ENCODE peak calls at places on chromosomes 4 and X, in eight cellular contexts. One of them, this sample, is unnamed.

GRCh38 chr4:177728361-177729152 is 286.3 kb upstream of the AGA start:
- DNase-seq in A549: peak; percentile 45
- DNase-seq in uterus: no peak
- DNase-seq in mesothelial cell of epicardium: no peak
- DNase-seq in GM19239: no peak
- DNase-seq in activated CD4-positive, alpha-beta memory T cell treated with anti-CD3 and anti-CD28 coated beads for 36 hours: no peak
- DNase-seq in NCI-H2081 treated with DMSO at 0.1 percent for 48 hours: no peak
- DNase-seq in brain microvascular endothelial cell: no peak
- DNase-seq in this sample: no peak

GRCh38 chr4:2166253-2166652 is 75.7 kb downstream of the HAUS3 start:
- DNase-seq in A549: no peak
- DNase-seq in uterus: no peak
- DNase-seq in mesothelial cell of epicardium: no peak
- DNase-seq in GM19239: no peak
- DNase-seq in activated CD4-positive, alpha-beta memory T cell treated with anti-CD3 and anti-CD28 coated beads for 36 hours: no peak
- DNase-seq in NCI-H2081 treated with DMSO at 0.1 percent for 48 hours: no peak
- DNase-seq in brain microvascular endothelial cell: no peak
- DNase-seq in this sample: no peak

GRCh38 chr4:142480244-142480643 is 365.9 kb downstream of the INPP4B start:
- DNase-seq in A549: peak; percentile 33
- DNase-seq in uterus: no peak
- DNase-seq in mesothelial cell of epicardium: no peak
- DNase-seq in GM19239: no peak
- DNase-seq in activated CD4-positive, alpha-beta memory T cell treated with anti-CD3 and anti-CD28 coated beads for 36 hours: no peak
- DNase-seq in NCI-H2081 treated with DMSO at 0.1 percent for 48 hours: no peak
- DNase-seq in brain microvascular endothelial cell: peak; percentile 74
- DNase-seq in this sample: no peak

GRCh38 chr4:8198906-8199593 is at the start of gene SH3TC1:
- DNase-seq in A549: peak; percentile 76
- DNase-seq in uterus: peak; percentile 68
- DNase-seq in mesothelial cell of epicardium: peak; percentile 78
- DNase-seq in GM19239: peak; percentile 87
- DNase-seq in activated CD4-positive, alpha-beta memory T cell treated with anti-CD3 and anti-CD28 coated beads for 36 hours: peak; percentile 83
- DNase-seq in NCI-H2081 treated with DMSO at 0.1 percent for 48 hours: no peak
- DNase-seq in brain microvascular endothelial cell: peak; percentile 79
- DNase-seq in this sample: peak; percentile 76

GRCh38 chr4:30720656-30721352 is 635 bp downstream of the PCDH7 start:
- DNase-seq in A549: peak; percentile 7
- DNase-seq in uterus: peak; percentile 32
- DNase-seq in mesothelial cell of epicardium: peak; percentile 65
- DNase-seq in GM19239: no peak
- DNase-seq in activated CD4-positive, alpha-beta memory T cell treated with anti-CD3 and anti-CD28 coated beads for 36 hours: no peak
- DNase-seq in NCI-H2081 treated with DMSO at 0.1 percent for 48 hours: no peak
- DNase-seq in brain microvascular endothelial cell: peak; percentile 27
- DNase-seq in this sample: peak; percentile 29

GRCh38 chr4:813900-814299 is 12.0 kb downstream of the CPLX1 start:
- DNase-seq in A549: no peak
- DNase-seq in uterus: no peak
- DNase-seq in mesothelial cell of epicardium: no peak
- DNase-seq in GM19239: no peak
- DNase-seq in activated CD4-positive, alpha-beta memory T cell treated with anti-CD3 and anti-CD28 coated beads for 36 hours: no peak
- DNase-seq in NCI-H2081 treated with DMSO at 0.1 percent for 48 hours: no peak
- DNase-seq in brain microvascular endothelial cell: no peak
- DNase-seq in this sample: no peak

GRCh38 chr4:138669479-138670165 is 346.0 kb upstream of the NOCT start:
- DNase-seq in A549: no peak
- DNase-seq in uterus: no peak
- DNase-seq in mesothelial cell of epicardium: no peak
- DNase-seq in GM19239: no peak
- DNase-seq in activated CD4-positive, alpha-beta memory T cell treated with anti-CD3 and anti-CD28 coated beads for 36 hours: no peak
- DNase-seq in NCI-H2081 treated with DMSO at 0.1 percent for 48 hours: no peak
- DNase-seq in brain microvascular endothelial cell: peak; percentile 89
- DNase-seq in this sample: no peak

GRCh38 chrX:124033821-124034220 is 72.3 kb downstream of the STAG2 start:
- DNase-seq in A549: no peak
- DNase-seq in uterus: no peak
- DNase-seq in mesothelial cell of epicardium: no peak
- DNase-seq in GM19239: no peak
- DNase-seq in activated CD4-positive, alpha-beta memory T cell treated with anti-CD3 and anti-CD28 coated beads for 36 hours: no peak
- DNase-seq in NCI-H2081 treated with DMSO at 0.1 percent for 48 hours: no peak
- DNase-seq in brain microvascular endothelial cell: peak; percentile 11
- DNase-seq in this sample: no peak

GRCh38 chr4:138957302-138957701 is 58.3 kb upstream of the NOCT start:
- DNase-seq in A549: no peak
- DNase-seq in uterus: no peak
- DNase-seq in mesothelial cell of epicardium: no peak
- DNase-seq in GM19239: no peak
- DNase-seq in activated CD4-positive, alpha-beta memory T cell treated with anti-CD3 and anti-CD28 coated beads for 36 hours: no peak
- DNase-seq in NCI-H2081 treated with DMSO at 0.1 percent for 48 hours: no peak
- DNase-seq in brain microvascular endothelial cell: no peak
- DNase-seq in this sample: no peak

GRCh38 chrX:39253551-39253950 is 452.3 kb downstream of the MID1IP1 start:
- DNase-seq in A549: no peak
- DNase-seq in uterus: no peak
- DNase-seq in mesothelial cell of epicardium: no peak
- DNase-seq in GM19239: no peak
- DNase-seq in activated CD4-positive, alpha-beta memory T cell treated with anti-CD3 and anti-CD28 coated beads for 36 hours: peak; percentile 16
- DNase-seq in NCI-H2081 treated with DMSO at 0.1 percent for 48 hours: no peak
- DNase-seq in brain microvascular endothelial cell: no peak
- DNase-seq in this sample: no peak

GRCh38 chr4:140851032-140851636 is 94.9 kb upstream of the TBC1D9 start:
- DNase-seq in A549: peak; percentile 49
- DNase-seq in uterus: peak; percentile 26
- DNase-seq in mesothelial cell of epicardium: peak; percentile 53
- DNase-seq in GM19239: peak; percentile 47
- DNase-seq in activated CD4-positive, alpha-beta memory T cell treated with anti-CD3 and anti-CD28 coated beads for 36 hours: peak; percentile 16
- DNase-seq in NCI-H2081 treated with DMSO at 0.1 percent for 48 hours: no peak
- DNase-seq in brain microvascular endothelial cell: peak; percentile 51
- DNase-seq in this sample: peak; percentile 51

GRCh38 chr4:90234916-90235547 is 107.8 kb downstream of the CCSER1 start:
- DNase-seq in A549: no peak
- DNase-seq in uterus: no peak
- DNase-seq in mesothelial cell of epicardium: no peak
- DNase-seq in GM19239: no peak
- DNase-seq in activated CD4-positive, alpha-beta memory T cell treated with anti-CD3 and anti-CD28 coated beads for 36 hours: no peak
- DNase-seq in NCI-H2081 treated with DMSO at 0.1 percent for 48 hours: peak; percentile 2
- DNase-seq in brain microvascular endothelial cell: no peak
- DNase-seq in this sample: no peak

GRCh38 chr4:149102765-149103164 is 660.6 kb upstream of the NR3C2 start:
- DNase-seq in A549: no peak
- DNase-seq in uterus: no peak
- DNase-seq in mesothelial cell of epicardium: no peak
- DNase-seq in GM19239: no peak
- DNase-seq in activated CD4-positive, alpha-beta memory T cell treated with anti-CD3 and anti-CD28 coated beads for 36 hours: no peak
- DNase-seq in NCI-H2081 treated with DMSO at 0.1 percent for 48 hours: no peak
- DNase-seq in brain microvascular endothelial cell: no peak
- DNase-seq in this sample: no peak

GRCh38 chr4:118981839-118982381 is 93.3 kb downstream of the SYNPO2 start:
- DNase-seq in A549: peak; percentile 64
- DNase-seq in uterus: peak; percentile 66
- DNase-seq in mesothelial cell of epicardium: peak; percentile 71
- DNase-seq in GM19239: peak; percentile 67
- DNase-seq in activated CD4-positive, alpha-beta memory T cell treated with anti-CD3 and anti-CD28 coated beads for 36 hours: peak; percentile 55
- DNase-seq in NCI-H2081 treated with DMSO at 0.1 percent for 48 hours: no peak
- DNase-seq in brain microvascular endothelial cell: peak; percentile 89
- DNase-seq in this sample: peak; percentile 57

GRCh38 chrX:12767856-12768255 is 23.4 kb upstream of the PRPS2 start:
- DNase-seq in A549: no peak
- DNase-seq in uterus: no peak
- DNase-seq in mesothelial cell of epicardium: no peak
- DNase-seq in GM19239: no peak
- DNase-seq in activated CD4-positive, alpha-beta memory T cell treated with anti-CD3 and anti-CD28 coated beads for 36 hours: no peak
- DNase-seq in NCI-H2081 treated with DMSO at 0.1 percent for 48 hours: no peak
- DNase-seq in brain microvascular endothelial cell: no peak
- DNase-seq in this sample: no peak

GRCh38 chrX:6990552-6991193 is 156.8 kb upstream of the STS start:
- DNase-seq in A549: no peak
- DNase-seq in uterus: no peak
- DNase-seq in mesothelial cell of epicardium: no peak
- DNase-seq in GM19239: no peak
- DNase-seq in activated CD4-positive, alpha-beta memory T cell treated with anti-CD3 and anti-CD28 coated beads for 36 hours: no peak
- DNase-seq in NCI-H2081 treated with DMSO at 0.1 percent for 48 hours: no peak
- DNase-seq in brain microvascular endothelial cell: no peak
- DNase-seq in this sample: no peak

GRCh38 chrX:19721726-19722370 is 165.6 kb downstream of the SH3KBP1 start:
- DNase-seq in A549: no peak
- DNase-seq in uterus: no peak
- DNase-seq in mesothelial cell of epicardium: no peak
- DNase-seq in GM19239: no peak
- DNase-seq in activated CD4-positive, alpha-beta memory T cell treated with anti-CD3 and anti-CD28 coated beads for 36 hours: no peak
- DNase-seq in NCI-H2081 treated with DMSO at 0.1 percent for 48 hours: no peak
- DNase-seq in brain microvascular endothelial cell: no peak
- DNase-seq in this sample: peak; percentile 50

GRCh38 chr4:55117511-55117910 is 7.9 kb downstream of the KDR start:
- DNase-seq in A549: no peak
- DNase-seq in uterus: no peak
- DNase-seq in mesothelial cell of epicardium: no peak
- DNase-seq in GM19239: no peak
- DNase-seq in activated CD4-positive, alpha-beta memory T cell treated with anti-CD3 and anti-CD28 coated beads for 36 hours: no peak
- DNase-seq in NCI-H2081 treated with DMSO at 0.1 percent for 48 hours: no peak
- DNase-seq in brain microvascular endothelial cell: no peak
- DNase-seq in this sample: no peak

GRCh38 chrX:108217877-108218276 is 126.3 kb downstream of the ATG4A start:
- DNase-seq in A549: no peak
- DNase-seq in uterus: peak; percentile 43
- DNase-seq in mesothelial cell of epicardium: no peak
- DNase-seq in GM19239: no peak
- DNase-seq in activated CD4-positive, alpha-beta memory T cell treated with anti-CD3 and anti-CD28 coated beads for 36 hours: no peak
- DNase-seq in NCI-H2081 treated with DMSO at 0.1 percent for 48 hours: no peak
- DNase-seq in brain microvascular endothelial cell: no peak
- DNase-seq in this sample: no peak

GRCh38 chrX:106894392-106894909 is 8.7 kb downstream of the RIPPLY1 start:
- DNase-seq in A549: peak; percentile 84
- DNase-seq in uterus: peak; percentile 52
- DNase-seq in mesothelial cell of epicardium: peak; percentile 63
- DNase-seq in GM19239: no peak
- DNase-seq in activated CD4-positive, alpha-beta memory T cell treated with anti-CD3 and anti-CD28 coated beads for 36 hours: peak; percentile 54
- DNase-seq in NCI-H2081 treated with DMSO at 0.1 percent for 48 hours: peak; percentile 57
- DNase-seq in brain microvascular endothelial cell: peak; percentile 60
- DNase-seq in this sample: peak; percentile 62

GRCh38 chr4:39014028-39014427 is 18.2 kb downstream of the TMEM156 start:
- DNase-seq in A549: no peak
- DNase-seq in uterus: no peak
- DNase-seq in mesothelial cell of epicardium: no peak
- DNase-seq in GM19239: no peak
- DNase-seq in activated CD4-positive, alpha-beta memory T cell treated with anti-CD3 and anti-CD28 coated beads for 36 hours: no peak
- DNase-seq in NCI-H2081 treated with DMSO at 0.1 percent for 48 hours: no peak
- DNase-seq in brain microvascular endothelial cell: no peak
- DNase-seq in this sample: no peak

GRCh38 chr4:3114377-3114776 is 39.9 kb downstream of the HTT start:
- DNase-seq in A549: no peak
- DNase-seq in uterus: no peak
- DNase-seq in mesothelial cell of epicardium: no peak
- DNase-seq in GM19239: no peak
- DNase-seq in activated CD4-positive, alpha-beta memory T cell treated with anti-CD3 and anti-CD28 coated beads for 36 hours: no peak
- DNase-seq in NCI-H2081 treated with DMSO at 0.1 percent for 48 hours: no peak
- DNase-seq in brain microvascular endothelial cell: no peak
- DNase-seq in this sample: no peak

GRCh38 chrX:153921511-153922285 is 4.4 kb downstream of the ARHGAP4 start:
- DNase-seq in A549: no peak
- DNase-seq in uterus: peak; percentile 48
- DNase-seq in mesothelial cell of epicardium: no peak
- DNase-seq in GM19239: no peak
- DNase-seq in activated CD4-positive, alpha-beta memory T cell treated with anti-CD3 and anti-CD28 coated beads for 36 hours: peak; percentile 36
- DNase-seq in NCI-H2081 treated with DMSO at 0.1 percent for 48 hours: no peak
- DNase-seq in brain microvascular endothelial cell: no peak
- DNase-seq in this sample: no peak

GRCh38 chrX:118536687-118537461 is 41.3 kb downstream of the DOCK11 start:
- DNase-seq in A549: peak; percentile 31
- DNase-seq in uterus: no peak
- DNase-seq in mesothelial cell of epicardium: no peak
- DNase-seq in GM19239: no peak
- DNase-seq in activated CD4-positive, alpha-beta memory T cell treated with anti-CD3 and anti-CD28 coated beads for 36 hours: peak; percentile 64
- DNase-seq in NCI-H2081 treated with DMSO at 0.1 percent for 48 hours: no peak
- DNase-seq in brain microvascular endothelial cell: peak; percentile 34
- DNase-seq in this sample: peak; percentile 26

GRCh38 chr4:145298885-145299284 is 118.5 kb upstream of the OTUD4 start:
- DNase-seq in A549: no peak
- DNase-seq in uterus: no peak
- DNase-seq in mesothelial cell of epicardium: no peak
- DNase-seq in GM19239: no peak
- DNase-seq in activated CD4-positive, alpha-beta memory T cell treated with anti-CD3 and anti-CD28 coated beads for 36 hours: no peak
- DNase-seq in NCI-H2081 treated with DMSO at 0.1 percent for 48 hours: no peak
- DNase-seq in brain microvascular endothelial cell: no peak
- DNase-seq in this sample: no peak

GRCh38 chrX:117707948-117708743 is 408.5 kb downstream of the KLHL13 start:
- DNase-seq in A549: no peak
- DNase-seq in uterus: no peak
- DNase-seq in mesothelial cell of epicardium: no peak
- DNase-seq in GM19239: no peak
- DNase-seq in activated CD4-positive, alpha-beta memory T cell treated with anti-CD3 and anti-CD28 coated beads for 36 hours: no peak
- DNase-seq in NCI-H2081 treated with DMSO at 0.1 percent for 48 hours: no peak
- DNase-seq in brain microvascular endothelial cell: no peak
- DNase-seq in this sample: no peak

GRCh38 chrX:132568291-132568690 is 79.5 kb upstream of the MBNL3 start:
- DNase-seq in A549: no peak
- DNase-seq in uterus: no peak
- DNase-seq in mesothelial cell of epicardium: no peak
- DNase-seq in GM19239: no peak
- DNase-seq in activated CD4-positive, alpha-beta memory T cell treated with anti-CD3 and anti-CD28 coated beads for 36 hours: no peak
- DNase-seq in NCI-H2081 treated with DMSO at 0.1 percent for 48 hours: no peak
- DNase-seq in brain microvascular endothelial cell: no peak
- DNase-seq in this sample: no peak

GRCh38 chr4:151770154-151770553 is 9.3 kb upstream of the GATB start:
- DNase-seq in A549: no peak
- DNase-seq in uterus: no peak
- DNase-seq in mesothelial cell of epicardium: no peak
- DNase-seq in GM19239: no peak
- DNase-seq in activated CD4-positive, alpha-beta memory T cell treated with anti-CD3 and anti-CD28 coated beads for 36 hours: no peak
- DNase-seq in NCI-H2081 treated with DMSO at 0.1 percent for 48 hours: no peak
- DNase-seq in brain microvascular endothelial cell: no peak
- DNase-seq in this sample: no peak

GRCh38 chr4:180028682-180029081 is 2214.5 kb upstream of the TENM3 start:
- DNase-seq in A549: peak; percentile 53
- DNase-seq in uterus: no peak
- DNase-seq in mesothelial cell of epicardium: peak; percentile 50
- DNase-seq in GM19239: no peak
- DNase-seq in activated CD4-positive, alpha-beta memory T cell treated with anti-CD3 and anti-CD28 coated beads for 36 hours: no peak
- DNase-seq in NCI-H2081 treated with DMSO at 0.1 percent for 48 hours: no peak
- DNase-seq in brain microvascular endothelial cell: no peak
- DNase-seq in this sample: peak; percentile 33

GRCh38 chrX:53435997-53436396 is 1.8 kb upstream of the HSD17B10 start:
- DNase-seq in A549: peak; percentile 78
- DNase-seq in uterus: peak; percentile 59
- DNase-seq in mesothelial cell of epicardium: peak; percentile 50
- DNase-seq in GM19239: no peak
- DNase-seq in activated CD4-positive, alpha-beta memory T cell treated with anti-CD3 and anti-CD28 coated beads for 36 hours: peak; percentile 72
- DNase-seq in NCI-H2081 treated with DMSO at 0.1 percent for 48 hours: no peak
- DNase-seq in brain microvascular endothelial cell: peak; percentile 53
- DNase-seq in this sample: no peak

GRCh38 chr4:111930658-111931057 is 214.6 kb upstream of the FAM241A start:
- DNase-seq in A549: no peak
- DNase-seq in uterus: no peak
- DNase-seq in mesothelial cell of epicardium: no peak
- DNase-seq in GM19239: peak; percentile 5
- DNase-seq in activated CD4-positive, alpha-beta memory T cell treated with anti-CD3 and anti-CD28 coated beads for 36 hours: no peak
- DNase-seq in NCI-H2081 treated with DMSO at 0.1 percent for 48 hours: no peak
- DNase-seq in brain microvascular endothelial cell: no peak
- DNase-seq in this sample: no peak

GRCh38 chrX:124274438-124275166 is 57.9 kb upstream of the TEX13D start:
- DNase-seq in A549: no peak
- DNase-seq in uterus: peak; percentile 13
- DNase-seq in mesothelial cell of epicardium: no peak
- DNase-seq in GM19239: no peak
- DNase-seq in activated CD4-positive, alpha-beta memory T cell treated with anti-CD3 and anti-CD28 coated beads for 36 hours: no peak
- DNase-seq in NCI-H2081 treated with DMSO at 0.1 percent for 48 hours: no peak
- DNase-seq in brain microvascular endothelial cell: no peak
- DNase-seq in this sample: no peak

GRCh38 chrX:131677655-131678628 is 134.1 kb downstream of the OR13H1 start:
- DNase-seq in A549: peak; percentile 38
- DNase-seq in uterus: peak; percentile 17
- DNase-seq in mesothelial cell of epicardium: peak; percentile 69
- DNase-seq in GM19239: peak; percentile 14
- DNase-seq in activated CD4-positive, alpha-beta memory T cell treated with anti-CD3 and anti-CD28 coated beads for 36 hours: peak; percentile 35
- DNase-seq in NCI-H2081 treated with DMSO at 0.1 percent for 48 hours: no peak
- DNase-seq in brain microvascular endothelial cell: peak; percentile 16
- DNase-seq in this sample: peak; percentile 4

GRCh38 chrX:638482-639131 is 8.0 kb downstream of the SHOX start:
- DNase-seq in A549: no peak
- DNase-seq in uterus: no peak
- DNase-seq in mesothelial cell of epicardium: no peak
- DNase-seq in GM19239: no peak
- DNase-seq in activated CD4-positive, alpha-beta memory T cell treated with anti-CD3 and anti-CD28 coated beads for 36 hours: no peak
- DNase-seq in NCI-H2081 treated with DMSO at 0.1 percent for 48 hours: no peak
- DNase-seq in brain microvascular endothelial cell: no peak
- DNase-seq in this sample: no peak